ENCODE peak calls at places on chromosomes 16 and 17, in ten cellular contexts. K, W, B, R, F, M, Y, U, L and E are unnamed samples.

GRCh38 chr17:18066866-18067265 is 20.9 kb upstream of the DRG2 start:
- DNase-seq in K (no peak), R (no peak), F (no peak), L (no peak), B (no peak), U (peak; percentile 34), W (no peak), M (no peak), Y (no peak), E (no peak)

GRCh38 chr16:10741844-10742243 is 1.8 kb upstream of the NUBP1 start:
- DNase-seq in L (no peak), F (no peak), B (no peak), K (peak; percentile 76), W (no peak), U (peak; percentile 36), M (peak; percentile 67), Y (no peak), R (no peak), E (no peak)

GRCh38 chr16:49854227-49855203 is 1.4 kb downstream of the ZNF423 start:
- DNase-seq in M (peak; percentile 56), K (peak; percentile 53), W (no peak), F (no peak), L (peak; percentile 31), U (no peak), Y (peak; percentile 70), B (no peak), R (peak; percentile 50), E (no peak)

GRCh38 chr17:72223816-72224215 is 103.0 kb downstream of the SOX9 start:
- DNase-seq in M (no peak), L (no peak), W (no peak), K (no peak), F (no peak), U (no peak), B (no peak), Y (no peak), R (no peak), E (no peak)

GRCh38 chr16:8849411-8850011 is 19.3 kb downstream of the CARHSP1 start:
- DNase-seq in U (no peak), M (no peak), Y (no peak), R (no peak), K (no peak), W (no peak), L (no peak), B (peak; percentile 75), F (no peak), E (no peak)

GRCh38 chr17:9115446-9116265 is 94.3 kb downstream of the NTN1 start:
- DNase-seq in B (no peak), W (peak; percentile 92), K (peak; percentile 66), M (peak; percentile 66), R (no peak), F (no peak), U (peak; percentile 6), L (peak; percentile 67), Y (peak; percentile 33), E (no peak)

GRCh38 chr17:58313815-58314705 is 14.5 kb downstream of the TSPOAP1 start:
- DNase-seq in Y (no peak), M (no peak), W (no peak), R (peak; percentile 70), U (no peak), F (no peak), L (no peak), B (no peak), K (no peak), E (no peak)

GRCh38 chr16:46853713-46854443 is 22.9 kb upstream of the C16orf87 start:
- DNase-seq in W (peak; percentile 87), M (peak; percentile 74), L (peak; percentile 75), K (peak; percentile 71), F (peak; percentile 52), Y (peak; percentile 85), R (peak; percentile 79), B (peak; percentile 79), U (peak; percentile 69), E (no peak)

GRCh38 chr17:7215652-7216139 is 3.9 kb downstream of the DLG4 start:
- DNase-seq in W (peak; percentile 73), R (peak; percentile 54), F (no peak), M (no peak), U (peak; percentile 14), Y (no peak), L (peak; percentile 41), B (no peak), K (no peak), E (no peak)

GRCh38 chr17:7218166-7218565 is 1.5 kb downstream of the DLG4 start:
- DNase-seq in Y (peak; percentile 64), B (no peak), F (no peak), W (no peak), K (no peak), M (no peak), R (peak; percentile 12), L (no peak), U (no peak), E (no peak)

GRCh38 chr17:7215136-7215638 is 4.4 kb downstream of the DLG4 start:
- DNase-seq in W (no peak), M (no peak), F (no peak), R (no peak), U (no peak), L (no peak), B (peak; percentile 94), K (no peak), Y (no peak), E (no peak)

GRCh38 chr17:7217113-7217987 is 2.3 kb downstream of the DLG4 start:
- DNase-seq in Y (peak; percentile 79), B (no peak), U (peak; percentile 71), M (peak; percentile 52), R (peak; percentile 93), L (peak; percentile 74), W (peak; percentile 75), F (no peak), K (peak; percentile 60), E (no peak)

DNA sequence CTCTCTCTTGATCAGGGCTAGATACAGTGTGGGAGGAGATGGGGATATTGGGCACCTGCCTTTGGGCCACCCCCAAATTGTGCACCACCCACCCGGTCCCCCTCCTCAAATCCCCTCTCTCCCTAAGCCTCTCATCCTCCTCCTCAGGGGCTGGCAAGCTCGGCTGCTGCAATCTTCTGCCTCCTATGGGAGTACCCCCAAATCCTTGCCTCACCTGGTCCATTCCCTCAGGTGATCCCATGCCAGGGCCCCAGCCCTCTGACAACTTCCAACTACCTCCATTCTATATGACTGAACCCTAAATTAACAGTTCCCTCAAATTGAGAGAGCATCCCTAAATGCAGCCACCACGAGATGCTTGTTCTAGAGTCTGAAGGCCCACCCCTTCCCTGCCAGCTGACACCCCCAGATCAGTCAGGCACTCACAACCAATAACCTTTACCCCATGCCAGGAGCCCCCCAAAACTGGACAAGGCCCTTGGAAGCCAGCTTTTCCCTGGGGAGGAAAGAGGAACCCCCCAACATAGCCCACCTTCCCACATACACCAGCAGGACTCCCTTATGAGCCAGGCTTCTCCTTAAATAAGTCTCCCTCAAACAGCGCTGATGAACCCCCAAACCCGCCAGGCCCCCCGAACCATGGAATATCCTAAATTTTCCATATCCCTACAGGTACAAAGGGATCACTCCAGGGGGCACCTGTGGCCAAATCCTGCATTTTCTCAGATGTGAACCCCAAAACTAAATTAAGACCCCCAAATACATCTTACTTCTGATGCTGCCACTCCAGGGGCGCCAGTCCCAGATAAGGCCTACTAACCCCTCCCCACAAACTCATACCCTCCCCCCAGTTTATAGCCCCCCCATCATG is 3.2 kb downstream of the DLG4 start:
- DNase-seq in U (no peak), B (no peak), K (no peak), R (peak; percentile 15), F (no peak), L (no peak), M (no peak), Y (no peak), W (no peak), E (no peak)
- H3K27ac ChIP-seq in U (peak overlapping the region; percentile 56), B (peak overlapping the region; percentile 99), K (peak overlapping the region; percentile 98), R (peak overlapping the region; percentile 77), F (peak overlapping the region; percentile 73), L (peak overlapping the region; percentile 73), M (peak overlapping the region; percentile 74), Y (peak overlapping the region; percentile 81), W (no peak overlapping the region), E (peak overlapping the region; percentile 69)

GRCh38 chr16:27315333-27316037 is 1.7 kb downstream of the IL4R start:
- DNase-seq in M (peak; percentile 36), K (peak; percentile 27), F (no peak), Y (peak; percentile 38), U (peak; percentile 65), W (peak; percentile 57), R (no peak), B (peak; percentile 93), L (peak; percentile 58), E (peak; percentile 86)
- TF ChIP-seq CTCF in M (no peak), K (no peak), F (no peak), Y (peak; percentile 25), U (no peak), W (peak; percentile 17), R (no peak), B (no peak), L (no peak), E (no peak)

GRCh38 chr16:79597277-79597676 is 3.3 kb downstream of the MAF start:
- DNase-seq in U (no peak), B (no peak), R (no peak), L (no peak), K (no peak), W (no peak), M (no peak), Y (no peak), F (no peak), E (no peak)

GRCh38 chr16:79595916-79596450 is 4.6 kb downstream of the MAF start:
- DNase-seq in B (no peak), L (no peak), U (no peak), Y (no peak), R (no peak), M (no peak), K (no peak), F (no peak), W (no peak), E (no peak)

GRCh38 chr16:79599256-79599836 is 1.2 kb downstream of the MAF start:
- DNase-seq in M (peak; percentile 47), K (peak; percentile 29), Y (peak; percentile 61), L (peak; percentile 16), B (no peak), R (no peak), U (no peak), W (peak; percentile 47), F (no peak), E (peak; percentile 75)

GRCh38 chr16:79598341-79599181 is 2.0 kb downstream of the MAF start:
- DNase-seq in U (no peak), B (no peak), L (peak; percentile 31), W (peak; percentile 76), R (peak; percentile 21), Y (peak; percentile 80), M (peak; percentile 62), K (peak; percentile 62), F (no peak), E (peak; percentile 81)

DNA sequence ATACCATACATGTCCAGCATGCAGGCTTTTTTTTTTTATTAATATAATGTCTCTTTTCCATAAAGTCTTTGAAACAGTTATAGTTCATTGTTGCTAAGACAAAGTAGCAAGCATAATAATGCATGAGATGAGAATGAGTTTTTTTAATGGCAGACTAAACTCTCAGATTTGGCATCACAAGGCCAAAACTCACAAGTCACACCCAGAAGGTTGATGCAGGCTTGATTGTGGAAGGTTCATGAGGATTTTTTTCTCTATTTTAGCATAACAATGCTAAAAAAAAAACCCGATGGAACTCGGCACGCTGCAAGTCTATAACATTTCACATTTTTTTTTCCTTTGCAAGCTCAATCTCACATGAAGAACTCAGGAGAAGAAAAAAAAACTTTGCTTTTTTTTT is 2.8 kb downstream of the MAF start:
- DNase-seq in U (no peak), M (no peak), W (no peak), Y (no peak), F (no peak), B (no peak), L (no peak), R (no peak), K (no peak), E (no peak)
- H3K27ac ChIP-seq in U (no peak overlapping the region), M (peak overlapping the region; percentile 45), W (no peak overlapping the region), Y (no peak overlapping the region), F (no peak overlapping the region), B (no peak overlapping the region), L (no peak overlapping the region), R (no peak overlapping the region), K (peak overlapping the region; percentile 95), E (no peak overlapping the region)

GRCh38 chr16:89453662-89454321 is 36.6 kb downstream of the ANKRD11 start:
- DNase-seq in L (peak; percentile 56), Y (no peak), R (no peak), W (no peak), K (peak; percentile 35), U (no peak), M (peak; percentile 29), B (no peak), F (no peak), E (no peak)
- TF ChIP-seq CTCF in L (no peak), Y (peak; percentile 43), R (peak; percentile 30), W (peak; percentile 57), K (peak; percentile 49), U (peak; percentile 22), M (peak; percentile 28), B (no peak), F (no peak), E (no peak)